ENCODE peak calls at places on chromosomes 13 and 19, in six cellular contexts. P is heart left ventricle, M is esophagus squamous epithelium, W is Caco-2, V is mucosa of descending colon, F is IMR-90. B is an unnamed sample. For H3K4me1, the result is how much of the 10 kb centered on the place peaks cover.

GRCh38 chr13:24747248-24748151 is 16.5 kb upstream of the RNF17 start:
- DNase-seq in M (no peak), V (no peak), F (no peak), W (no peak), P (no peak), B (no peak)

GRCh38 chr13:91632071-91632470 is 233.7 kb downstream of the GPC5 start:
- DNase-seq in P (no peak), W (no peak), M (no peak), F (peak), V (no peak), B (no peak)

GRCh38 chr13:112042496-112042895 is 24.5 kb upstream of the SOX1 start:
- DNase-seq in W (no peak), V (no peak), F (no peak), P (no peak), M (no peak), B (no peak)

GRCh38 chr19:45528149-45528743 is 21.0 kb downstream of the VASP start:
- DNase-seq in V (peak), W (peak), M (no peak), P (no peak), F (peak), B (no peak)

GRCh38 chr13:20363162-20363561 is 131.0 kb upstream of the GJB6 start:
- DNase-seq in F (no peak), P (peak), W (no peak), M (no peak), V (no peak), B (no peak)

GRCh38 chr13:31807090-31807541 is 67.8 kb downstream of the RXFP2 start:
- DNase-seq in F (no peak), P (no peak), V (no peak), W (no peak), M (no peak), B (peak)

GRCh38 chr13:100890645-100891044 is 216.1 kb upstream of the TMTC4 start:
- DNase-seq in M (no peak), P (no peak), W (no peak), F (no peak), V (no peak), B (no peak)

GRCh38 chr19:45790942-45791341 is 1.7 kb downstream of the DMWD start:
- DNase-seq in W (no peak), M (no peak), V (no peak), F (no peak), P (no peak), B (no peak)

GRCh38 chr13:92547256-92547655 is 679.4 kb upstream of the GPC6 start:
- DNase-seq in P (no peak), W (no peak), V (no peak), M (no peak), F (peak), B (no peak)

GRCh38 chr13:60164490-60164889 is 762 bp upstream of the DIAPH3 start:
- DNase-seq in P (no peak), F (peak), V (no peak), M (no peak), W (no peak), B (no peak)

GRCh38 chr19:12229990-12230389 is 64.7 kb downstream of the ZNF44 start:
- DNase-seq in M (no peak), P (no peak), V (no peak), F (no peak), W (no peak), B (no peak)

GRCh38 chr13:41344358-41344757 is 33.3 kb downstream of the NAA16 start:
- DNase-seq in F (no peak), P (no peak), V (no peak), W (no peak), M (no peak), B (no peak)

GRCh38 chr13:111952814-111953213 is 114.1 kb upstream of the SOX1 start:
- DNase-seq in V (no peak), F (no peak), W (no peak), M (no peak), P (no peak), B (no peak)

GRCh38 chr13:30607908-30608307 is 9.8 kb upstream of the USPL1 start:
- DNase-seq in F (no peak), W (no peak), P (no peak), V (no peak), M (no peak), B (no peak)

GRCh38 chr13:93861818-93862217 is 617.7 kb downstream of the DCT start:
- DNase-seq in M (no peak), F (peak), V (no peak), P (no peak), W (no peak), B (peak)

GRCh38 chr13:79258489-79258888 is 147.6 kb downstream of the RBM26 start:
- DNase-seq in V (no peak), P (no peak), M (no peak), F (no peak), W (no peak), B (no peak)

GRCh38 chr13:37326319-37326718 is 220.9 kb upstream of the CSNK1A1L start:
- DNase-seq in W (no peak), M (no peak), F (peak), P (no peak), V (no peak), B (no peak)

GRCh38 chr19:33677745-33678426 is 56.1 kb downstream of the CHST8 start:
- DNase-seq in M (no peak), F (no peak), V (no peak), W (peak), P (peak), B (no peak)

GRCh38 chr13:109844396-109844795 is 58.0 kb upstream of the IRS2 start:
- DNase-seq in F (peak), V (no peak), W (no peak), P (no peak), M (no peak), B (no peak)

GRCh38 chr13:46648166-46648607 is 95.2 kb downstream of the LRCH1 start:
- DNase-seq in F (peak), V (peak), W (peak), P (no peak), M (no peak), B (peak)

GRCh38 chr19:12825259-12826131 is 8.9 kb downstream of the RTBDN start:
- DNase-seq in P (no peak), W (peak), F (no peak), M (no peak), V (peak), B (peak)

GRCh38 chr13:101181076-101181685 is 235.1 kb downstream of the NALCN start:
- DNase-seq in W (no peak), F (peak), P (no peak), M (no peak), V (no peak), B (no peak)

GRCh38 chr13:52454459-52454824 is 836 bp upstream of the CKAP2 start:
- DNase-seq in P (no peak), V (peak), F (peak), W (peak), M (no peak), B (no peak)

GRCh38 chr13:111344471-111345191 is 24.2 kb downstream of the TEX29 start:
- DNase-seq in P (no peak), F (peak), W (peak), V (no peak), M (no peak), B (no peak)

GRCh38 chr19:18349524-18350128 is 9.2 kb downstream of the PGPEP1 start:
- DNase-seq in M (no peak), F (peak), P (no peak), V (peak), W (peak), B (peak)

GRCh38 chr13:45367358-45367757 is 26.4 kb upstream of the TPT1 start:
- DNase-seq in F (peak), P (no peak), W (peak), M (peak), V (peak), B (no peak)

GRCh38 chr13:27449081-27449603 is 1.2 kb downstream of the MTIF3 start:
- DNase-seq in W (no peak), M (no peak), F (no peak), P (no peak), V (no peak), B (no peak)

GRCh38 chr13:27448308-27448707 is 2.1 kb downstream of the MTIF3 start:
- DNase-seq in F (no peak), W (no peak), M (no peak), P (no peak), V (no peak), B (no peak)

GRCh38 chr13:27450921-27451461 is 627 bp upstream of the MTIF3 start:
- DNase-seq in W (peak), F (peak), P (peak), V (peak), M (no peak), B (peak)

GRCh38 chr13:27449936-27450828 is at the start of gene MTIF3:
- DNase-seq in P (peak), M (peak), V (peak), W (peak), F (peak), B (peak)

GRCh38 chr13:27446986-27447583 is 3.3 kb downstream of the MTIF3 start:
- DNase-seq in F (no peak), P (no peak), M (no peak), W (no peak), V (no peak), B (no peak)
- H3K4me3 ChIP-seq in F (no peak), P (peak), M (no peak), W (no peak), V (no peak), B (no peak)

DNA sequence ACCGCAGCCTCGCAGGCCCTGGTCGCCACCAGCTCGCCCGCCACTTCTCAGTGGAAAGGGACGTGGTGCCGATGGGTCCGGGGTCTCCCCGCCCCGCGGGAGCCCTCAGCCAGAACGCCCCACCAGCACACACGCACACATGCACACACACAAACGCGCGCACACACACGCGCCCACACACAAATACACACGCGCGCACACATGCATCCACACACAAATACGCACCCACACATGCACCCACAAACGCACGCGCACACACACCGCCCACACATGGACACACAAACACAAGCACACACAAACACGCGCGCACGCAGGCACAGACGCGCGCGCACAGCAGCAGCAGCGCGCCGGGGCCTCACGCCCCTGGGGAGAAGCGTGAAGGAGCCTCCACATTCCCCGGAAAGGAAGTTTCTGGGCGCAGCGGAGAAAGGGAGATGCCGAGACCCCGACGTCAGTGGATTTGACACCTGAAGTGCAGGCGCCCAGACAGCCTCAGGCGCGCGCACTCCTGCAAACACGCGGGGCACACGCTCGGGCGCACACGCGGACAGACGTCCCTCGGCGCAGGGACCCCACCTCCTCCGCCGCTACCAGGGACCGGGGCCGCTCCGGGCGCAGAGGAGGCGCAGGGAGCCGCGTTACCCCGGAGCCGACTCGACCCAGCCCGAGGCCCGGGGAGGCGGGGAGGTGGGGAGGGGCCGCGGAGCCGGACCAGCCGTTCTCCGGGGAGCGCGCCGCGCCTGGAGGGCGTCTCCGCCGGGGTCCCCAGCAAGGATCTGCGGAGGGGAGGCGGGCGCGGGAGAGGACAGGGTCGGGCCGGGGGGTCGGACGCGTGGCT is 623 bp downstream of the RASA3 start:
- DNase-seq in W (no peak), V (peak), P (no peak), M (no peak), F (no peak), B (no peak)
- H3K4me1 ChIP-seq in W (under half), V (under half), P (under half), M (under half), F (under half), B (under half)

DNA sequence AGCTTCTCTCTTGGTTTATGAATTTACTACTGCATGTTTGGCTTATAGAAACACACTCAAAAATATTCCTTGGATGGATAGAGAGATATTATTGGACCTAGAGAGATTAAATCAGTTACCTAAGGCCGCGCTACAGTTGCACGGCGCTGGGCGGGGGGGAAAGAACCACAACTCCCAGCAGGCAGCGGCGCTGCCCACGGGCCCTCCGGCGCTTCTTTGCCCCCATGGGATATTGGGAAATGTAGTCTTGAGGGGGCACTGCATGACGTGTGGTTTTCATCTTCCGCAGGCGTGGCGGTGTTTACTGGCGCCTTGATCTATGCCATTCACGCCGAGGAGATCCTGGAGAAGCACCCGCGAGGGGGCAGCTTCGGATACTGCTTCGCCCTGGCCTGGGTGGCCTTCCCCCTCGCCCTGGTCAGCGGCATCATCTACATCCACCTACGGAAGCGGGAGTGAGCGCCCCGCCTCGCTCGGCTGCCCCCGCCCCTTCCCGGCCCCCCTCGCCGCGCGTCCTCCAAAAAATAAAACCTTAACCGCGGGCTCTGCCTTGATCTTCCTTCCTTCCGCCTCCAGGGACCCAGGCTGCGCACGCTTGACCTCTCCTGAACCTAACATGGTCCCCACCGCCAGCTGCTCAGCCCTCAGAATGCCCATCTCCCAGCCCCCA is 4.8 kb downstream of the EMP3 start:
- DNase-seq in P (peak), W (peak), V (peak), F (no peak), M (peak), B (peak)
- TF ChIP-seq CTCF in P (no peak), W (peak), V (no peak), F (no peak), M (no peak), B (peak)

DNA sequence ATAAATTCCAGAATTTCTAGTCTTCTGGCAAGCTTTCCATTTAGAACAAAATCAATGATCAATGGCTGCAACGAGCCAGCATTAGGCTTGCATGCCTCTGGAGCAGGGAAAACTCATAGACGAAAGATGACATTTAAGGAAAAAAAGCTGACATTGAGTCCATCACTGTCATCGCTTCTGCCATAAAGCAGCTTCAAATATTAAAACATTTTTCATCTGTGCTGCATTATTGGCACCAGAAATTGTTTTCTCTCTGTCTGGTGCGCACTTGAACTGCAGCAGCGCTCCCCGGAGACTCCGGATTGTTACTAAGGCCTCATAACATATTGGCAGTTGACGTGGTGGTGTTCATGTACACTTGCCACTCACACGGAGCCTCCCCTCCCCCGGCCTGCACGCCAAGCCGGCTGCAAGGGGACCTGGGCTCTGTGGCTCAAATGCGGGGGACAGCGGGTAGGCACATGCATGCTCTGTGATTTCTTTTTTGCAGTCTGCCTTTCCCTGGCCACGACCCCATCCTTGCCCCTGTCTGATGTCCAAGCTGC is 203.3 kb downstream of the TSHZ3 start:
- DNase-seq in P (no peak), M (no peak), V (no peak), W (no peak), F (no peak), B (no peak)
- H3K4me3 ChIP-seq in P (no peak), M (no peak), V (no peak), W (no peak), F (no peak), B (no peak)

GRCh38 chr13:85816413-85816812 is 17.2 kb upstream of the SLITRK6 start:
- DNase-seq in F (no peak), V (no peak), P (no peak), W (no peak), M (no peak), B (no peak)
- H3K4me1 ChIP-seq in F (under half), V (under half), P (under half), W (under half), M (under half), B (under half)

GRCh38 chr19:50796128-50796633 is 6.0 kb downstream of the ACP4 start:
- DNase-seq in W (peak), V (no peak), M (no peak), F (no peak), P (no peak), B (no peak)
- TF ChIP-seq CTCF in W (no peak), V (no peak), M (no peak), F (no peak), P (no peak), B (peak)